ENCODE peak calls at places on chromosomes 16 and 17, in six cellular contexts. Z, W, M, C, E and S are unnamed samples.

GRCh38 chr16:13845232-13845631 is 74.7 kb upstream of the ERCC4 start:
- DNase-seq in Z (no peak), W (no peak), M (no peak), C (no peak), E (no peak), S (no peak)

GRCh38 chr17:34001246-34001645 is 253.8 kb upstream of the CCL2 start:
- DNase-seq in Z (no peak), W (no peak), M (no peak), C (no peak), E (no peak), S (no peak)

GRCh38 chr16:14562691-14563491 is 67.2 kb downstream of the PARN start:
- DNase-seq in Z (no peak), W (peak; percentile 32), M (no peak), C (no peak), E (peak; percentile 49), S (peak; percentile 26)

GRCh38 chr17:77610980-77611641 is 347.4 kb upstream of the TNRC6C start:
- DNase-seq in Z (no peak), W (no peak), M (no peak), C (no peak), E (no peak), S (no peak)

GRCh38 chr17:69608808-69609494 is 194.5 kb downstream of the MAP2K6 start:
- DNase-seq in Z (no peak), W (no peak), M (peak; percentile 26), C (no peak), E (peak; percentile 13), S (peak; percentile 96)

GRCh38 chr17:78977992-78978973 is 1.4 kb downstream of the LGALS3BP start:
- DNase-seq in Z (no peak), W (no peak), M (no peak), C (no peak), E (no peak), S (no peak)

GRCh38 chr16:3087836-3088235 is 11.3 kb downstream of the ZSCAN10 start:
- DNase-seq in Z (no peak), W (no peak), M (no peak), C (no peak), E (no peak), S (no peak)

GRCh38 chr17:42519546-42520444 is 16.2 kb upstream of the NAGLU start:
- DNase-seq in Z (peak; percentile 99), W (peak; percentile 81), M (peak; percentile 83), C (peak; percentile 92), E (peak; percentile 80), S (peak; percentile 99)

GRCh38 chr16:11325404-11326083 is 19.7 kb upstream of the RMI2 start:
- DNase-seq in Z (no peak), W (no peak), M (no peak), C (no peak), E (no peak), S (no peak)

GRCh38 chr17:71188811-71189492 is 931.9 kb upstream of the SOX9 start:
- DNase-seq in Z (no peak), W (no peak), M (peak; percentile 33), C (peak; percentile 16), E (no peak), S (peak; percentile 95)

GRCh38 chr17:3963214-3964201 is 729 bp downstream of the ATP2A3 start:
- DNase-seq in Z (no peak), W (no peak), M (no peak), C (no peak), E (peak; percentile 45), S (no peak)

GRCh38 chr17:3968017-3968416 is 3.8 kb upstream of the ATP2A3 start:
- DNase-seq in Z (no peak), W (no peak), M (no peak), C (no peak), E (no peak), S (no peak)

GRCh38 chr17:3966720-3967363 is 2.6 kb upstream of the ATP2A3 start:
- DNase-seq in Z (no peak), W (no peak), M (no peak), C (no peak), E (peak; percentile 89), S (no peak)

GRCh38 chr17:3964203-3965122 is at the start of gene ATP2A3:
- DNase-seq in Z (no peak), W (no peak), M (no peak), C (no peak), E (peak; percentile 42), S (no peak)

GRCh38 chr17:3965123-3965800 is 1.0 kb upstream of the ATP2A3 start:
- DNase-seq in Z (no peak), W (peak; percentile 62), M (peak; percentile 90), C (peak; percentile 22), E (peak; percentile 82), S (no peak)
- TF ChIP-seq POLR2A in Z (no peak), W (peak; percentile 12), M (peak; percentile 43), C (peak; percentile 65), E (no peak), S (no peak)

GRCh38 chr17:47969975-47970724 is 763 bp upstream of the CDK5RAP3 start:
- DNase-seq in Z (no peak), W (no peak), M (no peak), C (no peak), E (no peak), S (no peak)

GRCh38 chr17:47967607-47968252 is 3.2 kb upstream of the CDK5RAP3 start:
- DNase-seq in Z (no peak), W (no peak), M (peak; percentile 84), C (peak; percentile 53), E (peak; percentile 87), S (peak; percentile 89)

GRCh38 chr17:47968836-47969235 is 2.1 kb upstream of the CDK5RAP3 start:
- DNase-seq in Z (no peak), W (no peak), M (no peak), C (no peak), E (no peak), S (peak; percentile 45)

GRCh38 chr17:47973541-47973940 is 2.6 kb downstream of the CDK5RAP3 start:
- DNase-seq in Z (no peak), W (no peak), M (no peak), C (no peak), E (no peak), S (no peak)

DNA sequence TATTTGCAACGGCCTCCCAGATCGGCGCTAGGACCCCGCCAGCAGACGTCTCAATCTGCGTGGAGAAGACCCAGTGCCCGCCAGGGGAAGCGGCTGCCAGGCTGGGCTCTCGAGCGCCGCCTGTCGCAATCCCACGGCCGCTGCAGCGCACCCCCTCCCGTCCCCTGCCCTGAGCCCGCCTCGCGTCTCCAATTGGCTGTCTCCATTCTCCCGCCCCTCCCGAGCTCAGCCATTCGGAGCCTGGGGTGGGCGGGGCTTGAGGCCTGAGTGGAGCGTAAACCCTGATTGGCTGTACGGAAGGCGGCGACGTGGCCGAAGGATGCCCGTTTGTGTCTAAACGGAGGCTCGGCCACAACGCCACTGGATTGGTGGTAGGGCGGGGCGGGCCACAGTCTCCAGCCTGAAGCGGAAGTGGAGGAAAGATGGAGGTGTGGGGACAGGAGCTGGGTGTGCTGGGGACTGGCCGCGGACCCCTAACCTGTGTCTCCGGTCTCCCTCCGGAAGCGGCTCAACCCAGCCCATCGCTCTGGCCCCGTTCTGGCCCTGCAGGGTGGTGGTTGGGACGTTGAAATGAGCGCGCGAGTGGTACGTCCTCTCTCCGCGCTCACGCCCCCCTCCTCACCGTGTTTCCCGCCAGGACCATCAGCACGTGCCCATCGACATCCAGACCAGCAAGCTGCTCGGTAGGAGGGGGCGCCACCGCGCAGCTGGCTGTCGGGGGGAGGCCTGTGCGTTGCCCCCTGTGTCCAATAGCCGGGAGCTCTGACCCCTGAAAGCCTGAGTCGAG is at the start of gene CDK5RAP3:
- DNase-seq in Z (peak; percentile 100), W (peak; percentile 100), M (peak; percentile 96), C (peak; percentile 100), E (peak; percentile 100), S (peak; percentile 99)
- TF ChIP-seq POLR2A in Z (peak; percentile 78), W (peak; percentile 87), M (peak; percentile 81), C (peak; percentile 46), E (peak; percentile 79), S (peak; percentile 87)

GRCh38 chr16:88086571-88087516 is 135.6 kb downstream of the BANP start:
- DNase-seq in Z (no peak), W (no peak), M (no peak), C (no peak), E (no peak), S (no peak)
- TF ChIP-seq POLR2A in Z (no peak), W (no peak), M (no peak), C (no peak), E (no peak), S (no peak)

DNA sequence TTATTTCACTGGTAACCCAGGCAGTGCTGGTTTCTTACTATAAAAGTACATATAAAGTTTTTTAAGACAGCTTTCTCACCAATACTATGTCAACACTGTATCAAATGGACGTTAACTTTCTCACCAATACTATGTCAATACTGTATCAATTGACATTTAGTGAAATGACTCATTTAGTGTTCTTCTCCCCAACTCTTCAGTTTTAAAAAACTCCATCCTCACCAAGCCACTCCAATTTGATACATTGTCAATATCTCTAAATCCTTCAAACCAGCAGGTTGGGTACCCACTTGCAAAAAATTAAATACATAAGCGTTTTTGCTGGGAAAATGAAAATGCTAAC is 4.8 kb downstream of the TOB1 start:
- DNase-seq in Z (no peak), W (no peak), M (no peak), C (no peak), E (no peak), S (no peak)
- TF ChIP-seq POLR2A in Z (no peak), W (no peak), M (no peak), C (no peak), E (no peak), S (no peak)